ENCODE peak calls at places on chromosomes 7 and 10, in eight cellular contexts. X is tibial artery, K is body of pancreas, G is HCT116, T is mucosa of descending colon, M is B cell, E is GM23338, D is uterus. V is an unnamed sample.

GRCh38 chr7:87530126-87530525 is 54.6 kb upstream of the ABCB4 start:
- DNase-seq in T (no peak), G (no peak), M (no peak), E (no peak), K (no peak), D (no peak), X (no peak), V (no peak)

GRCh38 chr10:104614245-104614831 is 26.8 kb upstream of the SORCS3 start:
- DNase-seq in M (peak), T (no peak), X (no peak), G (peak), E (peak), K (no peak), D (no peak), V (no peak)

GRCh38 chr10:88077977-88078376 is 214.6 kb downstream of the PTEN start:
- DNase-seq in T (no peak), K (no peak), E (no peak), M (no peak), G (no peak), D (no peak), X (no peak), V (no peak)

GRCh38 chr7:2248984-2249694 is 7.1 kb downstream of the NUDT1 start:
- DNase-seq in G (no peak), K (no peak), M (no peak), E (peak), D (peak), T (peak), X (peak), V (peak)

GRCh38 chr10:99993994-99994689 is 15.6 kb downstream of the DNMBP start:
- DNase-seq in G (no peak), D (no peak), K (peak), T (no peak), E (peak), X (peak), M (peak), V (peak)

GRCh38 chr7:45162311-45162845 is 4.8 kb downstream of the RAMP3 start:
- DNase-seq in X (no peak), D (no peak), G (no peak), M (no peak), E (no peak), K (no peak), T (no peak), V (no peak)

GRCh38 chr7:83925860-83926259 is 268.7 kb downstream of the SEMA3A start:
- DNase-seq in T (no peak), M (no peak), D (no peak), K (no peak), X (no peak), G (no peak), E (no peak), V (no peak)

GRCh38 chr7:1197997-1198632 is 34.6 kb upstream of the UNCX start:
- DNase-seq in T (no peak), E (no peak), X (no peak), D (no peak), M (no peak), K (no peak), G (no peak), V (peak)

GRCh38 chr10:80477813-80478212 is 23.7 kb downstream of the TSPAN14 start:
- DNase-seq in X (peak), M (no peak), G (peak), T (no peak), K (no peak), E (no peak), D (no peak), V (no peak)

GRCh38 chr7:81482600-81483186 is 287.2 kb downstream of the HGF start:
- DNase-seq in D (no peak), E (peak), T (no peak), K (no peak), X (no peak), M (peak), G (peak), V (no peak)

GRCh38 chr10:71382757-71383156 is 14.0 kb upstream of the CDH23 start:
- DNase-seq in K (no peak), M (no peak), G (no peak), D (no peak), T (no peak), X (no peak), E (no peak), V (no peak)

GRCh38 chr7:132865366-132865765 is 216.5 kb downstream of the CHCHD3 start:
- DNase-seq in E (no peak), G (no peak), T (no peak), D (no peak), X (no peak), M (no peak), K (no peak), V (no peak)

GRCh38 chr10:48406204-48406603 is 99.7 kb downstream of the MAPK8 start:
- DNase-seq in K (no peak), E (no peak), G (peak), M (no peak), T (no peak), D (no peak), X (no peak), V (no peak)

GRCh38 chr7:5300366-5300765 is 17.6 kb downstream of the SLC29A4 start:
- DNase-seq in K (no peak), E (no peak), T (no peak), D (no peak), M (no peak), G (no peak), X (no peak), V (no peak)
- TF ChIP-seq CTCF in K (no peak), E (no peak), T (no peak), D (no peak), M (no peak), G (no peak), X (no peak), V (no peak)

GRCh38 chr10:68365611-68366010 is 32.9 kb upstream of the PBLD start:
- DNase-seq in D (no peak), G (no peak), T (no peak), K (no peak), X (no peak), M (no peak), E (no peak), V (no peak)
- TF ChIP-seq CTCF in D (no peak), G (no peak), T (no peak), K (no peak), X (no peak), M (no peak), E (no peak), V (no peak)

DNA sequence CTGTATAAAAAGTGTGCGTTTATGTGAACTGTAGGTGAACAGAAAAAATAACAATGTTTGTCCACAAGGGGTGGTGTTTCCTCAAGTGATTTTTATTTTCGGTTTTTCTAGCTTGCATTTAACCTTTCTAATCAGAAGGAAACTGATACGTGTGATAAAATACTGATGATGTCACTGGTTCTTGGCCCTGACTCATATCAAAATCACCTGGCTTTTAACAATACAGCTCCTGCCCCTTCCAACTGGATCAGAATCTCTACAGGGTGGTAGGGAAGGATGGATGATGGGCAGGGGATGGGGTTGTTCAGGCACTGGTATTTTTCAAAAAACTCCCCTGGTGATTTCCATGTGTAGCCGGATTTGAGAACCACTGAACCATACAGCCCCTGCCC is 10.9 kb downstream of the NPFFR1 start:
- DNase-seq in K (no peak), X (no peak), D (no peak), G (no peak), M (peak), E (no peak), T (no peak), V (no peak)
- TF ChIP-seq CTCF in K (peak), X (peak), D (peak), G (peak), M (peak), E (no peak), T (peak), V (peak)

GRCh38 chr10:46547331-46547880 is 9.1 kb downstream of the GPRIN2 start:
- DNase-seq in K (no peak), G (no peak), T (no peak), E (no peak), M (no peak), X (no peak), D (no peak), V (no peak)

GRCh38 chr10:46545861-46546590 is 10.4 kb downstream of the GPRIN2 start:
- DNase-seq in G (no peak), D (no peak), T (no peak), X (no peak), K (peak), E (no peak), M (no peak), V (no peak)

GRCh38 chr10:46543379-46544014 is 13.0 kb downstream of the GPRIN2 start:
- DNase-seq in M (no peak), G (no peak), X (no peak), E (no peak), K (peak), D (no peak), T (no peak), V (no peak)

GRCh38 chr10:46546591-46547330 is 9.7 kb downstream of the GPRIN2 start:
- DNase-seq in T (no peak), X (peak), D (no peak), M (no peak), K (peak), G (no peak), E (no peak), V (no peak)

DNA sequence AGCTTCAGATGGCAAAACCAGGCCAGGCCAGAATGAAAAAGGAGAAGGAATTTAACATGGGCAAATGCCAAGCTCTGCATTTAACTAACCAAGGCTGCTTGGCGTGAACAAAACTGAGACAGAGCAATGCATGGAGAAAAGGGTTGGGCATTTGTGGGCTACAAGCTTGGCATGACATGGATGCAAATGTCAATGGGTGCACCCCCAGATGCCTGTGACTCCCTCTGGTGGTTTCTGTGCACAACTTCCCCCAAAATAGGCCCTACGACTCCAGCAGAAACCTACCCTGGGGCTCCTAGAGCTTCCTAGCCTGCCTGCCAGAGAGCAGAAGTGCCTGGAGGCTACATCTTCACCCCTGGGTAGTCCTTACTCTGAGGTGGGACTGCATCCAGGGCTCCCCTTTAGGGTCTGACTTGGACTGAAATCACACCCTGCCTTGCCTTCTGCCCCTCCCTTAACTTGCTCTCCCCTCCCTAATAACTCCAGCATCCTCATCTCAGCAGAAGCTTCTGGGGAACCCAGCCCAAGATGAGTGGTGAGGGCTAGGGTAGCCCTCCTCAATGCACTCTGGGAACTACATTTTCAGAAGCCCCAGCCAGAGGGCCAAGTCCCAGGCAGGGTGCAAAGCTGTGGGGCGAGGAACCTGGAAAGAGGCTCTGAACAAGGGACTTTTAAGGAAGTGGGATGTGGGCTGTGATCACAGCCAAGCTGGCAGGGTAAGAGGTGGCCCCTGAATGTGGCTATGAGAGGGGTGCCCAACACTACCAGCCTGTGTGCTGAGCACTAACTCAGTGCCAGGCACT is 11.3 kb downstream of the GPRIN2 start:
- DNase-seq in K (peak), X (peak), G (peak), M (no peak), E (peak), T (no peak), D (no peak), V (no peak)
- TF ChIP-seq CTCF in K (peak), X (no peak), G (peak), M (no peak), E (peak), T (peak), D (peak), V (peak)

GRCh38 chr7:111561909-111562732 is at the start of gene IMMP2L:
- DNase-seq in T (peak), E (peak), X (peak), K (peak), D (peak), M (peak), G (peak), V (peak)
- TF ChIP-seq CTCF in T (no peak), E (peak), X (peak), K (peak), D (peak), M (peak), G (peak), V (peak)

DNA sequence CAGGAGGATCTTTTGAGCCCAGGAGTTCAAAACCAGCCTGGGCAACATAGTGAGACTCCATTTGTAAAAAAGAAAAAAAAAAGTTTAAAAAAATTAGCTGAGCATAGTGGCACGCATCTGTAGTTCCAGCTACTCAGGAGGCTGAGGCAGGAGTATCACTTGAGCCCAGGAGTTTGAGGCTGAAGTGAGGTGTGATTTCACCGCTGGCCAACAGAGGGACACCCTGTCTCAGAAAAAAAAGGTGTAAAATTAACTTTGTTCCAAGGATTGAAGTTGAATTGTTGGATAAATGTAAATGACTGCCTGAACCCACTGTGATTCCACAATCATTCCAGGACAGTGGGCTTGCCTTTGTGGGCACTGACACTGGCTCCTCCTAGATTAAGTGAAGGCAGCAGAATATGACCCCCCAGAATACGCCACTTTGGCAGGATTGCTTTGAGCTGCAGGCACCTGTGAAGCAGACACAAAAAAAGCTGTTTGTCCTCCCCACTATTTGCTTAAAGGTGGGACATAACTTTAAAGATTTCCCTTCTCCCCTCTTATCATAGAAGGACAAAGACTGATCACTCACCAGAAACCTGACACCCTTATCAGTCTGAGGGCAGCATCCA is 57.2 kb upstream of the FOXI2 start:
- DNase-seq in E (peak), G (peak), T (no peak), K (no peak), D (no peak), M (no peak), X (no peak), V (no peak)
- TF ChIP-seq CTCF in E (peak), G (peak), T (no peak), K (peak), D (no peak), M (peak), X (no peak), V (no peak)

DNA sequence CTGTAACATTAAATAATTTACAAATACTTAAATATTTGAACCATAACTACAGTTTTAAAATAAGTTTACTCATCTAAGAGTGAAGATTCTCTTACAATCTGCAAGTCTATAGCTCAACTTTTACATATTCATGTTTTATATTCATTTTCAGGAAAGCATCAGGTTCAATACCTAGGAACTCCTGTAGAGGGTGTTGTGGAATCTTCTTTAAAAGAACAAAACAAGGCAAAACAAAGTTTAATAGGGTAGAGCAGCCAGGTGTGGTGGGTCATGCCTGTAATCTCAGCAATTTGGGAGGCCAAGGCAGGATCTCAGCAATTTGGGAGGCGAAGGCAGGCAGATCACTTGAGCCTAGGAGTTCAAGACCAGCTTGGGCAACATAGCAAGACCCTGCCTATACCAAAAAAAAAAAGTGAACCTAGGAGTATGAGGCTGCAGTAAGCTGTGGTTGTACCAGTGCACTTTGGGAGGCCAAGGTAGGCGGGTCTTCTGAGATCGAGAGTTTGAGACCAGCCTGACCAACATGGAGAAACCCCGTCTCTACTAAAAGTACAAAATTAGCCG is 45.1 kb downstream of the ST8SIA6 start:
- DNase-seq in E (peak), T (no peak), M (no peak), K (no peak), G (no peak), D (no peak), X (no peak), V (no peak)
- TF ChIP-seq CTCF in E (no peak), T (peak), M (peak), K (peak), G (peak), D (no peak), X (peak), V (peak)